ENCODE peak calls at places on chromosome 17, in six cellular contexts. One of them, this sample, is unnamed.

GRCh38 chr17:18138065-18138749 is 29.7 kb downstream of the MYO15A start:
- DNase-seq in NCI-H1436: no peak
- DNase-seq in lower leg skin: no peak
- DNase-seq in iPS DF 19.7: no peak
- DNase-seq in Right ventricle myocardium superior: no peak
- DNase-seq in colonic mucosa: no peak
- DNase-seq in this sample: no peak

GRCh38 chr17:1965556-1966273 is 59.4 kb downstream of the RTN4RL1 start:
- DNase-seq in lower leg skin: no peak
- DNase-seq in Right ventricle myocardium superior: no peak
- DNase-seq in iPS DF 19.7: no peak
- DNase-seq in NCI-H1436: no peak
- DNase-seq in colonic mucosa: no peak
- DNase-seq in this sample: no peak

GRCh38 chr17:77772461-77772897 is 186.0 kb upstream of the TNRC6C start:
- DNase-seq in colonic mucosa: peak; percentile 65
- DNase-seq in lower leg skin: no peak
- DNase-seq in NCI-H1436: peak; percentile 74
- DNase-seq in iPS DF 19.7: peak; percentile 38
- DNase-seq in Right ventricle myocardium superior: peak; percentile 76
- DNase-seq in this sample: peak; percentile 64

GRCh38 chr17:10716218-10716617 is 13.6 kb downstream of the TMEM220 start:
- DNase-seq in iPS DF 19.7: no peak
- DNase-seq in lower leg skin: no peak
- DNase-seq in NCI-H1436: no peak
- DNase-seq in Right ventricle myocardium superior: no peak
- DNase-seq in colonic mucosa: no peak
- DNase-seq in this sample: no peak

GRCh38 chr17:39755550-39756375 is 18.0 kb downstream of the GRB7 start:
- DNase-seq in Right ventricle myocardium superior: no peak
- DNase-seq in lower leg skin: no peak
- DNase-seq in colonic mucosa: no peak
- DNase-seq in NCI-H1436: no peak
- DNase-seq in iPS DF 19.7: no peak
- DNase-seq in this sample: no peak

GRCh38 chr17:77829871-77830799 is 128.4 kb upstream of the TNRC6C start:
- DNase-seq in Right ventricle myocardium superior: peak; percentile 85
- DNase-seq in NCI-H1436: no peak
- DNase-seq in lower leg skin: peak; percentile 32
- DNase-seq in colonic mucosa: no peak
- DNase-seq in iPS DF 19.7: no peak
- DNase-seq in this sample: no peak

GRCh38 chr17:43939886-43940285 is 2.4 kb downstream of the PPY start:
- DNase-seq in NCI-H1436: no peak
- DNase-seq in Right ventricle myocardium superior: no peak
- DNase-seq in iPS DF 19.7: no peak
- DNase-seq in colonic mucosa: no peak
- DNase-seq in lower leg skin: no peak
- DNase-seq in this sample: no peak

GRCh38 chr17:28174352-28175046 is 132.0 kb downstream of the NLK start:
- DNase-seq in lower leg skin: no peak
- DNase-seq in colonic mucosa: no peak
- DNase-seq in Right ventricle myocardium superior: no peak
- DNase-seq in iPS DF 19.7: no peak
- DNase-seq in NCI-H1436: peak; percentile 37
- DNase-seq in this sample: no peak

GRCh38 chr17:13765701-13766100 is 164.0 kb upstream of the HS3ST3A1 start:
- DNase-seq in NCI-H1436: no peak
- DNase-seq in iPS DF 19.7: no peak
- DNase-seq in Right ventricle myocardium superior: no peak
- DNase-seq in colonic mucosa: no peak
- DNase-seq in lower leg skin: no peak
- DNase-seq in this sample: no peak

GRCh38 chr17:74212262-74212912 is 984 bp upstream of the TTYH2 start:
- DNase-seq in colonic mucosa: peak; percentile 36
- DNase-seq in iPS DF 19.7: no peak
- DNase-seq in NCI-H1436: no peak
- DNase-seq in lower leg skin: no peak
- DNase-seq in Right ventricle myocardium superior: peak; percentile 56
- DNase-seq in this sample: no peak

GRCh38 chr17:50920891-50921595 is 54.9 kb upstream of the TOB1 start:
- DNase-seq in colonic mucosa: peak; percentile 61
- DNase-seq in lower leg skin: no peak
- DNase-seq in Right ventricle myocardium superior: peak; percentile 34
- DNase-seq in iPS DF 19.7: no peak
- DNase-seq in NCI-H1436: no peak
- DNase-seq in this sample: no peak

GRCh38 chr17:32795339-32795979 is 81.5 kb downstream of the MYO1D start:
- DNase-seq in Right ventricle myocardium superior: no peak
- DNase-seq in iPS DF 19.7: no peak
- DNase-seq in NCI-H1436: no peak
- DNase-seq in colonic mucosa: peak; percentile 61
- DNase-seq in lower leg skin: no peak
- DNase-seq in this sample: no peak

GRCh38 chr17:75124041-75124818 is 7.3 kb downstream of the NT5C start:
- DNase-seq in lower leg skin: peak; percentile 74
- DNase-seq in colonic mucosa: peak; percentile 96
- DNase-seq in Right ventricle myocardium superior: peak; percentile 63
- DNase-seq in iPS DF 19.7: no peak
- DNase-seq in NCI-H1436: peak; percentile 60
- DNase-seq in this sample: no peak

GRCh38 chr17:9003355-9004131 is 17.8 kb upstream of the NTN1 start:
- DNase-seq in colonic mucosa: no peak
- DNase-seq in Right ventricle myocardium superior: no peak
- DNase-seq in NCI-H1436: no peak
- DNase-seq in iPS DF 19.7: no peak
- DNase-seq in lower leg skin: no peak
- DNase-seq in this sample: no peak

GRCh38 chr17:79350516-79350915 is 260.3 kb downstream of the RBFOX3 start:
- DNase-seq in colonic mucosa: no peak
- DNase-seq in Right ventricle myocardium superior: peak; percentile 13
- DNase-seq in lower leg skin: no peak
- DNase-seq in iPS DF 19.7: no peak
- DNase-seq in NCI-H1436: no peak
- DNase-seq in this sample: no peak

GRCh38 chr17:30519707-30520106 is 42.5 kb downstream of the GOSR1 start:
- DNase-seq in colonic mucosa: no peak
- DNase-seq in lower leg skin: no peak
- DNase-seq in iPS DF 19.7: no peak
- DNase-seq in Right ventricle myocardium superior: no peak
- DNase-seq in NCI-H1436: no peak
- DNase-seq in this sample: no peak

GRCh38 chr17:44522883-44523671 is 19.9 kb upstream of the GPATCH8 start:
- DNase-seq in colonic mucosa: peak; percentile 67
- DNase-seq in NCI-H1436: peak; percentile 65
- DNase-seq in lower leg skin: peak; percentile 31
- DNase-seq in iPS DF 19.7: no peak
- DNase-seq in Right ventricle myocardium superior: peak; percentile 81
- DNase-seq in this sample: no peak

GRCh38 chr17:43755389-43755875 is 3.2 kb downstream of the SOST start:
- DNase-seq in NCI-H1436: no peak
- DNase-seq in iPS DF 19.7: no peak
- DNase-seq in colonic mucosa: no peak
- DNase-seq in lower leg skin: no peak
- DNase-seq in Right ventricle myocardium superior: no peak
- DNase-seq in this sample: no peak

GRCh38 chr17:34547453-34548063 is 31.8 kb upstream of the TMEM132E start:
- DNase-seq in iPS DF 19.7: no peak
- DNase-seq in lower leg skin: no peak
- DNase-seq in colonic mucosa: no peak
- DNase-seq in NCI-H1436: no peak
- DNase-seq in Right ventricle myocardium superior: no peak
- DNase-seq in this sample: peak; percentile 52

GRCh38 chr17:8226536-8227237 is 16.3 kb upstream of the AURKB start:
- DNase-seq in NCI-H1436: no peak
- DNase-seq in iPS DF 19.7: peak; percentile 56
- DNase-seq in colonic mucosa: peak; percentile 90
- DNase-seq in lower leg skin: peak; percentile 75
- DNase-seq in Right ventricle myocardium superior: peak; percentile 62
- DNase-seq in this sample: no peak

GRCh38 chr17:61361084-61361483 is 38.6 kb upstream of the TBX2 start:
- DNase-seq in lower leg skin: no peak
- DNase-seq in iPS DF 19.7: no peak
- DNase-seq in NCI-H1436: no peak
- DNase-seq in Right ventricle myocardium superior: no peak
- DNase-seq in colonic mucosa: no peak
- DNase-seq in this sample: no peak

GRCh38 chr17:64077409-64077808 is 52.5 kb downstream of the ERN1 start:
- DNase-seq in Right ventricle myocardium superior: peak; percentile 75
- DNase-seq in colonic mucosa: no peak
- DNase-seq in lower leg skin: no peak
- DNase-seq in iPS DF 19.7: no peak
- DNase-seq in NCI-H1436: no peak
- DNase-seq in this sample: no peak

GRCh38 chr17:14464741-14465140 is 163.9 kb downstream of the HS3ST3B1 start:
- DNase-seq in iPS DF 19.7: no peak
- DNase-seq in NCI-H1436: no peak
- DNase-seq in colonic mucosa: no peak
- DNase-seq in Right ventricle myocardium superior: no peak
- DNase-seq in lower leg skin: no peak
- DNase-seq in this sample: no peak

GRCh38 chr17:511833-512251 is 159.2 kb upstream of the RPH3AL start:
- DNase-seq in Right ventricle myocardium superior: no peak
- DNase-seq in NCI-H1436: no peak
- DNase-seq in lower leg skin: no peak
- DNase-seq in iPS DF 19.7: no peak
- DNase-seq in colonic mucosa: no peak
- DNase-seq in this sample: no peak